ENCODE peak calls at places on chromosome 9, in nine cellular contexts. C is astrocyte of the hippocampus; Q is EL; H is activated T-helper 9 cell treated with anti-CD3 and anti-CD28 coated beads, Interleukin-2, amount 50 U/mL, for 16 hours; R is GM06990; G is T1000; P is nephron progenitor cell; B is stimulated activated CD4-positive, alpha-beta T cell treated with anti-CD3 and anti-CD28 coated beads, Interleukin-15, amount 100 ng/mL, for 24 hours; V is HEK293T. E is an unnamed sample.

GRCh38 chr9:116074658-116075057 is 78.9 kb upstream of the PAPPA start:
- DNase-seq in Q (peak), P (no peak), B (no peak), V (no peak), H (no peak), C (peak), R (no peak), G (no peak), E (peak)

GRCh38 chr9:131257266-131258025 is 18.9 kb downstream of the FAM78A start:
- DNase-seq in R (no peak), V (no peak), P (no peak), Q (no peak), H (no peak), B (no peak), C (no peak), G (no peak), E (no peak)

GRCh38 chr9:114677418-114677817 is 4.6 kb downstream of the TEX48 start:
- DNase-seq in V (no peak), C (peak), B (peak), G (peak), Q (peak), H (no peak), R (no peak), P (no peak), E (peak)

GRCh38 chr9:125066839-125067619 is 76.3 kb downstream of the SCAI start:
- DNase-seq in H (no peak), R (no peak), Q (peak), P (no peak), G (no peak), B (no peak), C (peak), V (no peak), E (peak)

GRCh38 chr9:114281421-114282103 is 41.3 kb upstream of the ORM1 start:
- DNase-seq in C (no peak), P (no peak), Q (no peak), B (no peak), R (no peak), V (no peak), G (peak), H (no peak), E (peak)

GRCh38 chr9:19720374-19720773 is 68.5 kb downstream of the SLC24A2 start:
- DNase-seq in P (peak), C (peak), Q (peak), G (no peak), B (no peak), H (no peak), V (peak), R (no peak), E (peak)

GRCh38 chr9:106890621-106891020 is 27.7 kb downstream of the ZNF462 start:
- DNase-seq in Q (no peak), G (no peak), R (no peak), H (no peak), B (no peak), C (no peak), V (no peak), P (no peak), E (no peak)

GRCh38 chr9:71822935-71823334 is 54.6 kb upstream of the CEMIP2 start:
- DNase-seq in C (no peak), R (no peak), Q (no peak), H (no peak), G (no peak), B (no peak), P (no peak), V (no peak), E (no peak)

GRCh38 chr9:91937727-91938126 is 12.3 kb downstream of the ROR2 start:
- DNase-seq in H (no peak), R (no peak), C (no peak), B (no peak), Q (no peak), G (no peak), V (no peak), P (no peak), E (no peak)

GRCh38 chr9:89880721-89881120 is 275.9 kb downstream of the GADD45G start:
- DNase-seq in H (no peak), Q (no peak), P (no peak), G (no peak), C (no peak), B (no peak), R (no peak), V (no peak), E (no peak)

GRCh38 chr9:7237473-7238243 is 479.9 kb downstream of the KDM4C start:
- DNase-seq in H (no peak), V (no peak), P (no peak), R (no peak), B (no peak), C (peak), Q (no peak), G (no peak), E (no peak)

GRCh38 chr9:30065888-30066287 is 2318.6 kb upstream of the ACO1 start:
- DNase-seq in P (no peak), R (no peak), C (no peak), H (no peak), Q (no peak), B (no peak), G (no peak), V (no peak), E (no peak)

GRCh38 chr9:126956929-126957686 is 42.5 kb downstream of the RALGPS1 start:
- DNase-seq in R (no peak), B (no peak), V (no peak), H (no peak), P (no peak), G (peak), Q (peak), C (peak), E (no peak)

GRCh38 chr9:107387401-107387800 is 102.2 kb downstream of the KLF4 start:
- DNase-seq in P (no peak), R (no peak), Q (no peak), G (no peak), H (no peak), V (no peak), C (no peak), B (no peak), E (no peak)

GRCh38 chr9:95771556-95772280 is 103.8 kb upstream of the ERCC6L2 start:
- DNase-seq in P (peak), V (peak), Q (no peak), G (no peak), B (no peak), C (peak), R (no peak), H (no peak), E (no peak)

GRCh38 chr9:85223506-85224108 is 518.1 kb downstream of the AGTPBP1 start:
- DNase-seq in H (no peak), G (no peak), C (no peak), B (no peak), R (no peak), P (no peak), Q (peak), V (no peak), E (peak)

GRCh38 chr9:88684046-88684445 is 149.1 kb downstream of the NXNL2 start:
- DNase-seq in B (no peak), P (no peak), C (no peak), R (no peak), V (no peak), Q (no peak), G (no peak), H (no peak), E (no peak)

GRCh38 chr9:77807295-77807694 is 159.2 kb upstream of the GNA14 start:
- DNase-seq in C (peak), G (peak), P (no peak), B (no peak), H (no peak), Q (peak), R (no peak), V (no peak), E (peak)

GRCh38 chr9:137382728-137383452 is 40.1 kb downstream of the EXD3 start:
- DNase-seq in B (no peak), P (no peak), H (no peak), G (no peak), Q (no peak), R (no peak), V (no peak), C (no peak), E (no peak)

E was measured in foreskin fibroblast.